ENCODE peak calls at places on chromosomes 2 and 18, in nine cellular contexts. One of them, this sample, is unnamed.

GRCh38 chr2:192700934-192701333 is 506.2 kb upstream of the TMEFF2 start:
- DNase-seq in mesendoderm: no peak
- DNase-seq in adipocyte: no peak
- DNase-seq in cardiac muscle cell: no peak
- DNase-seq in SJSA1: no peak
- DNase-seq in GM12865: no peak
- DNase-seq in AG04449: no peak
- DNase-seq in neural progenitor cell: no peak
- DNase-seq in body of pancreas: no peak
- DNase-seq in this sample: no peak

GRCh38 chr2:54149623-54150501 is 34.4 kb downstream of the ACYP2 start:
- DNase-seq in mesendoderm: no peak
- DNase-seq in adipocyte: peak; percentile 83
- DNase-seq in cardiac muscle cell: peak; percentile 62
- DNase-seq in SJSA1: no peak
- DNase-seq in GM12865: no peak
- DNase-seq in AG04449: peak; percentile 46
- DNase-seq in neural progenitor cell: no peak
- DNase-seq in body of pancreas: no peak
- DNase-seq in this sample: no peak

GRCh38 chr2:126657636-126658315 is 1.8 kb downstream of the GYPC start:
- DNase-seq in mesendoderm: peak; percentile 96
- DNase-seq in adipocyte: peak; percentile 97
- DNase-seq in cardiac muscle cell: peak; percentile 99
- DNase-seq in SJSA1: no peak
- DNase-seq in GM12865: peak; percentile 92
- DNase-seq in AG04449: peak; percentile 96
- DNase-seq in neural progenitor cell: peak; percentile 73
- DNase-seq in body of pancreas: peak; percentile 62
- DNase-seq in this sample: peak; percentile 85

GRCh38 chr18:37483221-37483971 is 82.2 kb downstream of the CELF4 start:
- DNase-seq in mesendoderm: peak; percentile 74
- DNase-seq in adipocyte: peak; percentile 48
- DNase-seq in cardiac muscle cell: peak; percentile 55
- DNase-seq in SJSA1: no peak
- DNase-seq in GM12865: peak; percentile 4
- DNase-seq in AG04449: no peak
- DNase-seq in neural progenitor cell: peak; percentile 81
- DNase-seq in body of pancreas: peak; percentile 42
- DNase-seq in this sample: peak; percentile 76

GRCh38 chr2:63300835-63301234 is 250.2 kb downstream of the OTX1 start:
- DNase-seq in mesendoderm: peak; percentile 44
- DNase-seq in adipocyte: no peak
- DNase-seq in cardiac muscle cell: no peak
- DNase-seq in SJSA1: no peak
- DNase-seq in GM12865: peak; percentile 13
- DNase-seq in AG04449: no peak
- DNase-seq in neural progenitor cell: peak; percentile 19
- DNase-seq in body of pancreas: no peak
- DNase-seq in this sample: no peak

GRCh38 chr18:61619783-61620182 is 273.0 kb downstream of the RNF152 start:
- DNase-seq in mesendoderm: no peak
- DNase-seq in adipocyte: no peak
- DNase-seq in cardiac muscle cell: no peak
- DNase-seq in SJSA1: no peak
- DNase-seq in GM12865: no peak
- DNase-seq in AG04449: no peak
- DNase-seq in neural progenitor cell: no peak
- DNase-seq in body of pancreas: no peak
- DNase-seq in this sample: no peak

GRCh38 chr18:77147418-77147852 is 14.9 kb upstream of the MBP start:
- DNase-seq in mesendoderm: no peak
- DNase-seq in adipocyte: no peak
- DNase-seq in cardiac muscle cell: no peak
- DNase-seq in SJSA1: no peak
- DNase-seq in GM12865: no peak
- DNase-seq in AG04449: no peak
- DNase-seq in neural progenitor cell: no peak
- DNase-seq in body of pancreas: no peak
- DNase-seq in this sample: no peak

GRCh38 chr2:235605306-235605998 is 111.6 kb downstream of the AGAP1 start:
- DNase-seq in mesendoderm: peak; percentile 73
- DNase-seq in adipocyte: peak; percentile 98
- DNase-seq in cardiac muscle cell: peak; percentile 98
- DNase-seq in SJSA1: peak; percentile 89
- DNase-seq in GM12865: no peak
- DNase-seq in AG04449: peak; percentile 74
- DNase-seq in neural progenitor cell: peak; percentile 94
- DNase-seq in body of pancreas: peak; percentile 58
- DNase-seq in this sample: peak; percentile 88

GRCh38 chr2:1600191-1601063 is 143.9 kb downstream of the PXDN start:
- DNase-seq in mesendoderm: no peak
- DNase-seq in adipocyte: no peak
- DNase-seq in cardiac muscle cell: no peak
- DNase-seq in SJSA1: peak; percentile 75
- DNase-seq in GM12865: no peak
- DNase-seq in AG04449: no peak
- DNase-seq in neural progenitor cell: no peak
- DNase-seq in body of pancreas: peak; percentile 4
- DNase-seq in this sample: peak; percentile 37

GRCh38 chr18:10235553-10235952 is 218.9 kb upstream of the APCDD1 start:
- DNase-seq in mesendoderm: no peak
- DNase-seq in adipocyte: no peak
- DNase-seq in cardiac muscle cell: no peak
- DNase-seq in SJSA1: no peak
- DNase-seq in GM12865: no peak
- DNase-seq in AG04449: no peak
- DNase-seq in neural progenitor cell: no peak
- DNase-seq in body of pancreas: peak; percentile 41
- DNase-seq in this sample: no peak

GRCh38 chr2:57549642-57550102 is 496.9 kb upstream of the VRK2 start:
- DNase-seq in mesendoderm: peak; percentile 51
- DNase-seq in adipocyte: peak; percentile 45
- DNase-seq in cardiac muscle cell: no peak
- DNase-seq in SJSA1: no peak
- DNase-seq in GM12865: peak; percentile 32
- DNase-seq in AG04449: no peak
- DNase-seq in neural progenitor cell: peak; percentile 25
- DNase-seq in body of pancreas: no peak
- DNase-seq in this sample: peak; percentile 3

GRCh38 chr2:232817756-232818155 is 41.4 kb upstream of the KCNJ13 start:
- DNase-seq in mesendoderm: no peak
- DNase-seq in adipocyte: no peak
- DNase-seq in cardiac muscle cell: no peak
- DNase-seq in SJSA1: no peak
- DNase-seq in GM12865: no peak
- DNase-seq in AG04449: no peak
- DNase-seq in neural progenitor cell: no peak
- DNase-seq in body of pancreas: no peak
- DNase-seq in this sample: no peak

GRCh38 chr2:199596549-199596948 is 138.8 kb upstream of the SATB2 start:
- DNase-seq in mesendoderm: peak; percentile 60
- DNase-seq in adipocyte: no peak
- DNase-seq in cardiac muscle cell: peak; percentile 27
- DNase-seq in SJSA1: no peak
- DNase-seq in GM12865: peak; percentile 20
- DNase-seq in AG04449: no peak
- DNase-seq in neural progenitor cell: peak; percentile 41
- DNase-seq in body of pancreas: peak; percentile 17
- DNase-seq in this sample: peak; percentile 60

GRCh38 chr2:195021704-195022513 is 635.1 kb upstream of the SLC39A10 start:
- DNase-seq in mesendoderm: no peak
- DNase-seq in adipocyte: no peak
- DNase-seq in cardiac muscle cell: no peak
- DNase-seq in SJSA1: no peak
- DNase-seq in GM12865: peak; percentile 36
- DNase-seq in AG04449: no peak
- DNase-seq in neural progenitor cell: no peak
- DNase-seq in body of pancreas: no peak
- DNase-seq in this sample: no peak
- H3K4me3 ChIP-seq in mesendoderm: no peak overlapping the region
- H3K4me3 ChIP-seq in adipocyte: no peak overlapping the region
- H3K4me3 ChIP-seq in cardiac muscle cell: no peak overlapping the region
- H3K4me3 ChIP-seq in SJSA1: no peak overlapping the region
- H3K4me3 ChIP-seq in GM12865: no peak overlapping the region
- H3K4me3 ChIP-seq in AG04449: no peak overlapping the region
- H3K4me3 ChIP-seq in neural progenitor cell: no peak overlapping the region
- H3K4me3 ChIP-seq in body of pancreas: no peak overlapping the region
- H3K4me3 ChIP-seq in this sample: no peak overlapping the region

GRCh38 chr2:239259603-239260298 is 141.1 kb downstream of the HDAC4 start:
- DNase-seq in mesendoderm: no peak
- DNase-seq in adipocyte: no peak
- DNase-seq in cardiac muscle cell: no peak
- DNase-seq in SJSA1: peak; percentile 20
- DNase-seq in GM12865: peak; percentile 69
- DNase-seq in AG04449: no peak
- DNase-seq in neural progenitor cell: no peak
- DNase-seq in body of pancreas: peak; percentile 3
- DNase-seq in this sample: no peak
- H3K4me3 ChIP-seq in mesendoderm: no peak overlapping the region
- H3K4me3 ChIP-seq in adipocyte: no peak overlapping the region
- H3K4me3 ChIP-seq in cardiac muscle cell: no peak overlapping the region
- H3K4me3 ChIP-seq in SJSA1: no peak overlapping the region
- H3K4me3 ChIP-seq in GM12865: no peak overlapping the region
- H3K4me3 ChIP-seq in AG04449: no peak overlapping the region
- H3K4me3 ChIP-seq in neural progenitor cell: no peak overlapping the region
- H3K4me3 ChIP-seq in body of pancreas: no peak overlapping the region
- H3K4me3 ChIP-seq in this sample: no peak overlapping the region

GRCh38 chr2:169363027-169363569 is 764 bp upstream of the LRP2 start:
- DNase-seq in mesendoderm: peak; percentile 19
- DNase-seq in adipocyte: peak; percentile 6
- DNase-seq in cardiac muscle cell: peak; percentile 4
- DNase-seq in SJSA1: no peak
- DNase-seq in GM12865: no peak
- DNase-seq in AG04449: no peak
- DNase-seq in neural progenitor cell: peak; percentile 37
- DNase-seq in body of pancreas: no peak
- DNase-seq in this sample: peak; percentile 56

GRCh38 chr2:169362346-169363026 is at the start of gene LRP2:
- DNase-seq in mesendoderm: peak; percentile 32
- DNase-seq in adipocyte: peak; percentile 19
- DNase-seq in cardiac muscle cell: no peak
- DNase-seq in SJSA1: peak; percentile 41
- DNase-seq in GM12865: peak; percentile 3
- DNase-seq in AG04449: no peak
- DNase-seq in neural progenitor cell: peak; percentile 74
- DNase-seq in body of pancreas: peak; percentile 16
- DNase-seq in this sample: peak; percentile 70

GRCh38 chr2:169363570-169364150 is 1.3 kb upstream of the LRP2 start:
- DNase-seq in mesendoderm: peak; percentile 53
- DNase-seq in adipocyte: peak; percentile 32
- DNase-seq in cardiac muscle cell: peak; percentile 21
- DNase-seq in SJSA1: no peak
- DNase-seq in GM12865: peak; percentile 44
- DNase-seq in AG04449: no peak
- DNase-seq in neural progenitor cell: peak; percentile 76
- DNase-seq in body of pancreas: peak; percentile 33
- DNase-seq in this sample: peak; percentile 73

GRCh38 chr2:169361706-169362345 is 508 bp downstream of the LRP2 start:
- DNase-seq in mesendoderm: peak; percentile 63
- DNase-seq in adipocyte: peak; percentile 35
- DNase-seq in cardiac muscle cell: peak; percentile 5
- DNase-seq in SJSA1: no peak
- DNase-seq in GM12865: peak; percentile 2
- DNase-seq in AG04449: no peak
- DNase-seq in neural progenitor cell: peak; percentile 72
- DNase-seq in body of pancreas: peak; percentile 41
- DNase-seq in this sample: peak; percentile 78

GRCh38 chr2:169360984-169361705 is 1.2 kb downstream of the LRP2 start:
- DNase-seq in mesendoderm: peak; percentile 29
- DNase-seq in adipocyte: no peak
- DNase-seq in cardiac muscle cell: no peak
- DNase-seq in SJSA1: no peak
- DNase-seq in GM12865: no peak
- DNase-seq in AG04449: no peak
- DNase-seq in neural progenitor cell: peak; percentile 93
- DNase-seq in body of pancreas: no peak
- DNase-seq in this sample: peak; percentile 58
- H3K4me3 ChIP-seq in mesendoderm: no peak overlapping the region
- H3K4me3 ChIP-seq in adipocyte: peak overlapping the region; percentile 73
- H3K4me3 ChIP-seq in cardiac muscle cell: peak overlapping the region; percentile 51
- H3K4me3 ChIP-seq in SJSA1: no peak overlapping the region
- H3K4me3 ChIP-seq in GM12865: no peak overlapping the region
- H3K4me3 ChIP-seq in AG04449: peak overlapping the region; percentile 23
- H3K4me3 ChIP-seq in neural progenitor cell: peak overlapping the region; percentile 93
- H3K4me3 ChIP-seq in body of pancreas: no peak overlapping the region
- H3K4me3 ChIP-seq in this sample: peak overlapping the region; percentile 60

GRCh38 chr2:182606728-182607681 is 109.1 kb upstream of the DNAJC10 start:
- DNase-seq in mesendoderm: no peak
- DNase-seq in adipocyte: no peak
- DNase-seq in cardiac muscle cell: no peak
- DNase-seq in SJSA1: no peak
- DNase-seq in GM12865: peak; percentile 8
- DNase-seq in AG04449: no peak
- DNase-seq in neural progenitor cell: no peak
- DNase-seq in body of pancreas: no peak
- DNase-seq in this sample: no peak

GRCh38 chr2:182611009-182611408 is 105.0 kb upstream of the DNAJC10 start:
- DNase-seq in mesendoderm: peak; percentile 38
- DNase-seq in adipocyte: no peak
- DNase-seq in cardiac muscle cell: no peak
- DNase-seq in SJSA1: no peak
- DNase-seq in GM12865: no peak
- DNase-seq in AG04449: no peak
- DNase-seq in neural progenitor cell: no peak
- DNase-seq in body of pancreas: no peak
- DNase-seq in this sample: peak; percentile 22

GRCh38 chr2:182610231-182610630 is 105.8 kb upstream of the DNAJC10 start:
- DNase-seq in mesendoderm: no peak
- DNase-seq in adipocyte: no peak
- DNase-seq in cardiac muscle cell: no peak
- DNase-seq in SJSA1: no peak
- DNase-seq in GM12865: peak; percentile 4
- DNase-seq in AG04449: no peak
- DNase-seq in neural progenitor cell: no peak
- DNase-seq in body of pancreas: no peak
- DNase-seq in this sample: no peak

GRCh38 chr2:182605166-182605565 is 110.9 kb upstream of the DNAJC10 start:
- DNase-seq in mesendoderm: no peak
- DNase-seq in adipocyte: no peak
- DNase-seq in cardiac muscle cell: no peak
- DNase-seq in SJSA1: no peak
- DNase-seq in GM12865: no peak
- DNase-seq in AG04449: no peak
- DNase-seq in neural progenitor cell: no peak
- DNase-seq in body of pancreas: no peak
- DNase-seq in this sample: no peak

DNA sequence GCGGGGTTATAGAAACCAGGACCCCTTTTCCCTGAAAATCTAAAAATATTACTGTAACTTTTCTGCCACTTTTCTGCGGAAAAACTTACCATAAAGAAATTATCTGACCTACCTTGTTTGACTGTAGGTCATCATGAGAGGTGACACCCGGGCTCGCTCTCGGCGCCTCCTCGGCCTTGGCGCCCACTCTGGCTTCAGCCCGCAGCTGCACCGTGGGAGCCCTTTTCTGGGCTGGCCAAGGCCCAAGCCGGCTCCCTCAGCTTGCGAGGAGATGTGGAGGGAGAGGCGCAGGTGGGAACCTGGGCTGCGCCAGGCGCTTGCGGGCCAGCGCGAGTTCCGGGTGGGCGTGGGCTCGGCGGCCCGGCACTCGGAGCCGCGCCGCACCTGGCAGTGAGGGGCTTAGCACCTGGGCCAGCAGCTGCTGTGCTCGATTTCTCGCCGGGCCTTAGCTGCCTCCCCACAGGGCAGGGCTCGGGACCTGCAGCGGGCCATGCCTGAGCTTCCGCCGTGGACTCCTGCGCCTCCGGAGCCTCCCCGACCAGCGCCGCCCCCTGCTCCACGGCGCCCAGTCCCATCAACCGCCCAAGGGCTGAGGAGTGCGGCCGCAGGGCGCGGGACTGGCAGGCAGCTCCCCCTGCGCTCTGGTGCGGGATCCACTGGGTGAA is 107.7 kb upstream of the DNAJC10 start:
- DNase-seq in mesendoderm: no peak
- DNase-seq in adipocyte: no peak
- DNase-seq in cardiac muscle cell: no peak
- DNase-seq in SJSA1: no peak
- DNase-seq in GM12865: no peak
- DNase-seq in AG04449: no peak
- DNase-seq in neural progenitor cell: no peak
- DNase-seq in body of pancreas: no peak
- DNase-seq in this sample: no peak
- H3K4me3 ChIP-seq in mesendoderm: no peak overlapping the region
- H3K4me3 ChIP-seq in adipocyte: no peak overlapping the region
- H3K4me3 ChIP-seq in cardiac muscle cell: no peak overlapping the region
- H3K4me3 ChIP-seq in SJSA1: no peak overlapping the region
- H3K4me3 ChIP-seq in GM12865: no peak overlapping the region
- H3K4me3 ChIP-seq in AG04449: no peak overlapping the region
- H3K4me3 ChIP-seq in neural progenitor cell: no peak overlapping the region
- H3K4me3 ChIP-seq in body of pancreas: no peak overlapping the region
- H3K4me3 ChIP-seq in this sample: no peak overlapping the region

This sample was measured in H7.